ENCODE peak calls at places on chromosomes 6 and 20, in five cellular contexts. N is CD8-positive, alpha-beta T cell; C is cardiac muscle cell; Z is PC-9; V is CD8-positive, alpha-beta memory T cell. G is an unnamed sample.

GRCh38 chr6:56938634-56939294 is 16.1 kb upstream of the BEND6 start:
- DNase-seq in N (no peak), C (peak), Z (peak), V (no peak), G (no peak)

GRCh38 chr6:41894366-41895299 is 542 bp downstream of the USP49 start:
- DNase-seq in N (no peak), C (peak), Z (no peak), V (no peak), G (no peak)

GRCh38 chr6:110400208-110400607 is 15.2 kb downstream of the DDO start:
- DNase-seq in N (no peak), C (no peak), Z (peak), V (no peak), G (no peak)

GRCh38 chr6:118558811-118559217 is 10.7 kb downstream of the PLN start:
- DNase-seq in N (no peak), C (peak), Z (no peak), V (no peak), G (peak)

GRCh38 chr20:428658-429200 is 20.6 kb downstream of the RBCK1 start:
- DNase-seq in N (no peak), C (no peak), Z (no peak), V (no peak), G (no peak)

GRCh38 chr20:32252189-32252588 is 25.3 kb upstream of the KIF3B start:
- DNase-seq in N (no peak), C (no peak), Z (no peak), V (no peak), G (no peak)

GRCh38 chr6:134174790-134175531 is 122.5 kb upstream of the SLC2A12 start:
- DNase-seq in N (peak), C (peak), Z (peak), V (peak), G (peak)

GRCh38 chr6:138817799-138818198 is 21.9 kb downstream of the ECT2L start:
- DNase-seq in N (no peak), C (peak), Z (peak), V (no peak), G (no peak)

GRCh38 chr20:16864069-16864468 is 115.9 kb downstream of the OTOR start:
- DNase-seq in N (no peak), C (no peak), Z (no peak), V (no peak), G (peak)

GRCh38 chr6:122568865-122569264 is 41.3 kb upstream of the PKIB start:
- DNase-seq in N (no peak), C (no peak), Z (no peak), V (no peak), G (peak)

GRCh38 chr6:8108031-8108660 is 5.8 kb upstream of the EEF1E1 start:
- DNase-seq in N (no peak), C (peak), Z (peak), V (no peak), G (no peak)

GRCh38 chr20:12414446-12415274 is 497.0 kb downstream of the BTBD3 start:
- DNase-seq in N (no peak), C (peak), Z (peak), V (no peak), G (no peak)

GRCh38 chr20:4811661-4812181 is 90.0 kb downstream of the PRND start:
- DNase-seq in N (peak), C (no peak), Z (no peak), V (peak), G (peak)

GRCh38 chr6:158071121-158072082 is 89.7 kb downstream of the SYNJ2 start:
- DNase-seq in N (no peak), C (no peak), Z (no peak), V (no peak), G (no peak)

GRCh38 chr6:118419448-118420394 is 128.4 kb upstream of the PLN start:
- DNase-seq in N (no peak), C (no peak), Z (no peak), V (no peak), G (no peak)

GRCh38 chr6:27139753-27140522 is 107.6 kb upstream of the PRSS16 start:
- DNase-seq in N (no peak), C (peak), Z (no peak), V (no peak), G (peak)

GRCh38 chr6:88455317-88455716 is 289.2 kb upstream of the CNR1 start:
- DNase-seq in N (no peak), C (no peak), Z (no peak), V (no peak), G (no peak)

GRCh38 chr6:37256692-37257319 is 766 bp upstream of the TBC1D22B start:
- DNase-seq in N (no peak), C (peak), Z (peak), V (no peak), G (no peak)

GRCh38 chr6:37257634-37258404 is at the start of the genes TBC1D22B and TMEM217:
- DNase-seq in N (peak), C (peak), Z (peak), V (peak), G (peak)

GRCh38 chr6:37253608-37254007 is 4.0 kb upstream of the TBC1D22B start:
- DNase-seq in N (no peak), C (no peak), Z (no peak), V (no peak), G (no peak)

GRCh38 chr6:37257320-37257633 is 295 bp upstream of the TBC1D22B start:
- DNase-seq in N (no peak), C (no peak), Z (peak), V (no peak), G (no peak)

DNA sequence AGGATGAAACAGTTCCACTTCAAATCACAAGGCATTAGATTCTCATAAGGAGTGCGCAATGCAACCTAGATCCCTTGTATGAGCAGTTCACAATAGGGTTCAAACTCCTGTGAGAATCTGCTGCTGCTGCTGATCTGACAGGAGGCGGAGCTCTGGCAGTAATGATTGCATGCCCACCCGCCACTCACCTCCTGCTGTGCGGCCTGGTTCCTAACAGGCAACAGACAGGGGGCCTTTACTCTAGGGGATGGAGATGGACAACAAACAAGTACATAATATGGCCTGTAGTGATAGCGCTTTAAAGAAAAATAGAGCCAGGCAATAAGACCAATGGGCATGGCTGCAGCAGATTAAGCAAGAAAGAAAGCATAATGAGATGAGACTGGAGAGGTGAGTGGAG is 2.7 kb upstream of the TBC1D22B start:
- DNase-seq in N (no peak), C (no peak), Z (no peak), V (no peak), G (no peak)
- H3K4me3 ChIP-seq in N (no peak), C (no peak), Z (no peak), V (no peak), G (no peak)

GRCh38 chr6:105881608-105882007 is 204.5 kb upstream of the PRDM1 start:
- DNase-seq in N (no peak), C (no peak), Z (no peak), V (no peak), G (no peak)

GRCh38 chr6:105875974-105876640 is 210.0 kb upstream of the PRDM1 start:
- DNase-seq in N (no peak), C (no peak), Z (no peak), V (no peak), G (no peak)

GRCh38 chr6:105879902-105880547 is 206.1 kb upstream of the PRDM1 start:
- DNase-seq in N (no peak), C (no peak), Z (no peak), V (no peak), G (no peak)

GRCh38 chr6:105882071-105882803 is 203.9 kb upstream of the PRDM1 start:
- DNase-seq in N (no peak), C (no peak), Z (no peak), V (no peak), G (no peak)

DNA sequence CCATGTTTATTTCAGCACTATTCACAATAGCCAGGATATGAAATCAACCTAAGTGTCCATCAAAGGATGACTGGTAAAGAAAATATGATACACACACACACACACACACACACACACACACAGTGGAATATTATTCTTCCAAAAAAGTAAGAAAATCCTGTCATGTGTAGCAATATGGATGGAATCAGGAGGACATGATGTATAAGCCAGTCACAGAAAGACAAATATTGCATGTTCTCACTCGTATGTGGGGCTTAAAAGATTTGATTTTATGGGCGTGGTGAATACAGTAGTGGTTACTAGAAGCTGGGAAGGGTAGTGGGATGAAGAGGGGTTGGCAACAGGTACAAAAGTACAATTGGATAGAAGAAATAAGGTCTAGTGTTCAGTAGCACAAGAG is 207.0 kb upstream of the PRDM1 start:
- DNase-seq in N (no peak), C (no peak), Z (no peak), V (no peak), G (no peak)
- H3K4me3 ChIP-seq in N (no peak), C (no peak), Z (no peak), V (no peak), G (no peak)

GRCh38 chr6:43804550-43805223 is 34.7 kb downstream of the VEGFA start:
- DNase-seq in N (no peak), C (no peak), Z (peak), V (no peak), G (no peak)
- H3K4me3 ChIP-seq in N (no peak), C (no peak), Z (peak), V (no peak), G (no peak)

GRCh38 chr6:16305788-16306187 is 67.4 kb downstream of the GMPR start:
- DNase-seq in N (no peak), C (no peak), Z (no peak), V (no peak), G (no peak)
- H3K4me3 ChIP-seq in N (no peak), C (no peak), Z (no peak), V (no peak), G (no peak)

DNA sequence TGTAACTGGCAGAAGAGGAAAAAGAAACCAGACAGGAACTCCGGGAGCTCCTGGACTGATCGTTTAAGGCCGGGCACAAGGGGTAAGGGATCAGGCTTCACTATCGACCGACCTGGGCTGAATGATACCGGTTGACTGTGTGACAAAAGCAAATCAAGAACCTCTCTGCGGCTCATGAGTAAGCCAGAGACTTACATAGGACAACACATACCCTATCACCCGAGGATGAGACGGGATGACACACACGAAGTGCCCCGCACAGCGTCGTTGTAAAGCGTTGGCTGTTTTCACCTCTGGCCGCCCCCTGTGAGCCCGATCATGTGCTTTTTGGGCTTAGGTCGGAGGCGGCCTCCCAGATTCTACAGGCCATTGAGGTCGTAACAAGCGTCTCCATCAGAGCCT is 695 bp upstream of the TGIF2 start:
- DNase-seq in N (peak), C (peak), Z (no peak), V (peak), G (no peak)
- H3K4me3 ChIP-seq in N (peak), C (peak), Z (peak), V (peak), G (peak)

DNA sequence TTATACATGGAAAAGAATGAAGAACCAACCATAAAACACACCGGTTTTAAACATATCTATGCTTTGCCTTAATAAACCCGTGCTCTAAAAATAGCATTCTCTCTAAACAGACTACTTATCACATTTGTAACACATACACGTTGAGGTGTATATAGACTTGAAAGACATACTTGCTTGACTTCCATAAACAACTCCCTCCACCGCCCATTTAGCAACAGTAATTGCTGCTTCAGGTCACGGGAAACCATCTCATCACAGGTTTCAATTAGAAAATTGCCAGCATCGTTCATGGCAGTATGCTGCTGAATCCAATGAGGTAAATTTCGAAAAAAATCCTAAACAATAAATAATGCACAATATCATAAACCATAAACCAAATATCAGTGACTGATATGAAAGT is 174.0 kb downstream of the SYNE1 start:
- DNase-seq in N (no peak), C (no peak), Z (no peak), V (no peak), G (no peak)
- H3K4me3 ChIP-seq in N (no peak), C (no peak), Z (no peak), V (no peak), G (no peak)

DNA sequence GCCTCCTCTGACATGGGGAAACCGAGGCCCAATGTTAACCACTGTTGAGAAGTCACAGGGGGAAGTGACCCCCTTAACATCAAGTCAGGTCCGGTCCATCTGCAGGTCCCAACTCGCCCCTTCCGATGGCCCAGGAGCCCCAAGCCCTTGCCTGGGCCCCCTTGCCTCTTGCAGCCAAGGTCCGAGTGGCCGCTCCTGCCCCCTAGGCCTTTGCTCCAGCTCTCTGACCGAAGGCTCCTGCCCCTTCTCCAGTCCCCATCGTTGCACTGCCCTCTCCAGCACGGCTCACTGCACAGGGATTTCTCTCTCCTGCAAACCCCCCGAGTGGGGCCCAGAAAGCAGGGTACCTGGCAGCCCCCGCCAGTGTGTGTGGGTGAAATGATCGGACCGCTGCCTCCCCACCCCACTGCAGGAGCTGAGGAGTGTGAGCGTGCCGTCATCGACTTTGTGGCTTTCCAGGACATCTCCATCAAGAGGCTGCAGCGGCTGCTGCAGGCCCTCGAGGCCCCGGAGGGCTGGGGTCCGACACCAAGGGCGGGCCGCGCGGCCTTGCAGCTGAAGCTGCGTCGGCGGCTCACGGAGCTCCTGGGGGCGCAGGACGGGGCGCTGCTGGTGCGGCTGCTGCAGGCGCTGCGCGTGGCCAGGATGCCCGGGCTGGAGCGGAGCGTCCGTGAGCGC is 1.6 kb downstream of the TNFRSF6B start:
- DNase-seq in N (no peak), C (no peak), Z (no peak), V (no peak), G (no peak)
- H3K4me3 ChIP-seq in N (no peak), C (no peak), Z (no peak), V (no peak), G (no peak)

GRCh38 chr20:9071976-9072726 is 3.3 kb downstream of the PLCB4 start:
- DNase-seq in N (no peak), C (peak), Z (no peak), V (no peak), G (no peak)

GRCh38 chr20:9072741-9073310 is 3.9 kb downstream of the PLCB4 start:
- DNase-seq in N (no peak), C (no peak), Z (no peak), V (no peak), G (no peak)

GRCh38 chr20:9068232-9068781 is 580 bp upstream of the PLCB4 start:
- DNase-seq in N (no peak), C (peak), Z (no peak), V (no peak), G (no peak)

GRCh38 chr20:9068896-9069663 is at the start of gene PLCB4:
- DNase-seq in N (no peak), C (peak), Z (peak), V (no peak), G (no peak)

GRCh38 chr20:9070304-9070703 is 1.4 kb downstream of the PLCB4 start:
- DNase-seq in N (no peak), C (no peak), Z (no peak), V (no peak), G (no peak)
- H3K4me3 ChIP-seq in N (no peak), C (peak), Z (no peak), V (no peak), G (no peak)

G was measured in Jurkat, Clone E6-1.